ENCODE peak calls at places on chromosomes 7 and 10, in four cellular contexts. D is fibroblast of pulmonary artery; M is NCI-H146; S is stimulated activated CD8-positive, alpha-beta memory T cell treated with anti-CD3 and anti-CD28 coated beads, Interleukin-7, amount 100 ng/mL, for 4 hours. B is an unnamed sample.

GRCh38 chr7:97187067-97187466 is 69.6 kb downstream of the SDHAF3 start:
- DNase-seq in D (peak; percentile 32), S (no peak), M (no peak), B (no peak)

GRCh38 chr10:101001225-101002035 is 1.8 kb downstream of the LZTS2 start:
- DNase-seq in S (no peak), D (peak; percentile 92), M (no peak), B (no peak)

GRCh38 chr7:138608292-138608691 is 92.9 kb downstream of the SVOPL start:
- DNase-seq in M (peak; percentile 92), S (no peak), D (peak; percentile 56), B (no peak)

GRCh38 chr7:156194813-156195212 is 382.6 kb upstream of the SHH start:
- DNase-seq in M (no peak), D (no peak), S (no peak), B (no peak)

GRCh38 chr10:57624066-57624465 is 643.6 kb downstream of the IPMK start:
- DNase-seq in D (no peak), S (no peak), M (no peak), B (no peak)

GRCh38 chr10:123879596-123880257 is 11.9 kb downstream of the CPXM2 start:
- DNase-seq in M (no peak), D (no peak), S (no peak), B (no peak)

GRCh38 chr7:94701555-94701973 is 45.6 kb upstream of the SGCE start:
- DNase-seq in S (no peak), M (no peak), D (peak; percentile 91), B (no peak)

GRCh38 chr7:98168181-98168903 is 42.9 kb upstream of the BHLHA15 start:
- DNase-seq in S (peak; percentile 61), D (peak; percentile 68), M (peak; percentile 87), B (no peak)

GRCh38 chr10:21021231-21021630 is 124.1 kb upstream of the NEBL start:
- DNase-seq in D (no peak), S (no peak), M (no peak), B (no peak)

GRCh38 chr7:139232377-139232717 is 1.3 kb downstream of the UBN2 start:
- DNase-seq in M (no peak), D (no peak), S (no peak), B (no peak)